ENCODE peak calls at places on chromosomes 2 and 18, in four cellular contexts. W is IMR-90, U is H9, Z is mesendoderm. X is an unnamed sample.

GRCh38 chr2:42368817-42369550 is 8.0 kb upstream of the COX7A2L start:
- DNase-seq in W (no peak), U (no peak), Z (no peak), X (no peak)

GRCh38 chr2:38068228-38068627 is 7.7 kb downstream of the CYP1B1 start:
- DNase-seq in W (no peak), U (no peak), Z (no peak), X (no peak)

GRCh38 chr2:50995610-50996009 is 36.3 kb downstream of the NRXN1 start:
- DNase-seq in W (peak; percentile 80), U (no peak), Z (no peak), X (no peak)

GRCh38 chr2:106976548-106976947 is 90.6 kb upstream of the ST6GAL2 start:
- DNase-seq in W (no peak), U (no peak), Z (no peak), X (no peak)

GRCh38 chr2:191705726-191706125 is 27.8 kb downstream of the NABP1 start:
- DNase-seq in W (no peak), U (no peak), Z (no peak), X (no peak)

GRCh38 chr2:238162516-238163441 is 4.0 kb downstream of the ERFE start:
- DNase-seq in W (no peak), U (no peak), Z (no peak), X (no peak)

GRCh38 chr2:157053876-157054275 is 203.6 kb upstream of the GALNT5 start:
- DNase-seq in W (no peak), U (no peak), Z (no peak), X (no peak)

GRCh38 chr2:240498958-240499260 is 58.9 kb downstream of the ANKMY1 start:
- DNase-seq in W (no peak), U (no peak), Z (no peak), X (no peak)

GRCh38 chr2:178946494-178946893 is 103.4 kb downstream of the CCDC141 start:
- DNase-seq in W (no peak), U (no peak), Z (no peak), X (no peak)

GRCh38 chr2:197137826-197138480 is 172.6 kb downstream of the ANKRD44 start:
- DNase-seq in W (no peak), U (no peak), Z (no peak), X (no peak)

GRCh38 chr2:9217838-9218770 is 11.5 kb downstream of the ASAP2 start:
- DNase-seq in W (no peak), U (peak; percentile 63), Z (peak; percentile 48), X (peak; percentile 47)

GRCh38 chr18:36179562-36180334 is 7.5 kb upstream of the MOCOS start:
- DNase-seq in W (peak; percentile 96), U (no peak), Z (no peak), X (no peak)

DNA sequence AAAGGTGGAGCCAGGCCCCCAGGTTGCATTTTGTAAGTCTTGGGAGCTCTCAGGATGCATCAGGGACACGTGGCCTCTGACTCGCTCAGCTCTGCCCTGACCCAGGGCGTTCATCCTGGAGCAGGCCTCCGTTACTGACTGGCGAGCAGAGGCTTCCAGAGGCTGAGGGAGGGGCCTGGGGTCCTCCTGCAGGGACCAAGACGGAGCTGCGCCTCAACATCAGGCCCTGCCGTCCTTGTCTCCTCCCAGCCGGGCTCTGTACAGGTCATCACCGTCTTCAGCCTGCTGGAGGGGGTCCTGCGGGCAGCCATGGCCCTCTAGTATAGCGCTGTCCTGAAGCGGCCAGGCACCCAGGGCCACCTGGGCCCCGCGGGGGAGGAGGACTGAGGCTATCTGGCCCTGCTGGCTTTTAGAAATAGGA is 10.2 kb upstream of the ALPP start:
- DNase-seq in W (peak; percentile 34), U (peak; percentile 59), Z (no peak), X (no peak)
- H4K5ac ChIP-seq in W (no peak overlapping the region), U (no peak overlapping the region), Z (no peak overlapping the region), X (no peak overlapping the region)

GRCh38 chr2:224584768-224585204 is 377 bp downstream of the CUL3 start:
- DNase-seq in W (no peak), U (peak; percentile 38), Z (peak; percentile 65), X (no peak)
- H4K5ac ChIP-seq in W (no peak overlapping the region), U (no peak overlapping the region), Z (no peak overlapping the region), X (peak overlapping the region; percentile 83)

DNA sequence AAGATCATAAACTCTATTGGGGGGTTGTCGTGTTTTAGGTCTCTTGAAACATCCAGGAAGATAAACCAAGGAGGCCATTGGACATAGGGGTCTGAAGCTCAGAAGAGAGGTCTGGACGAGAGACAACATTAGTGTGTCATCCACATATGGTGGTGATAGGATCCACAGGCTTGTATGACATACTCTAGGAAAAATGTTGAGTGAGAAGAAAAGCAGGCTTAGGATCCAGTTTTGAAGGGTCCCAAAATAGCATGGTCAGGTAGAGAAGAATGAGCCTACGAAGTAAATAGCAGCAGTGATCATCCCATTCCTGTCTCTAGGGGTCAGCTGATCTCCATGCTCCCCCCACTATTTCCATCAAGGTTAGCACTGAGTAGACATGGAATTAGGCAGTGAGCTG is 166.8 kb downstream of the ANKRD30B start:
- DNase-seq in W (no peak), U (no peak), Z (no peak), X (no peak)
- H4K5ac ChIP-seq in W (no peak overlapping the region), U (no peak overlapping the region), Z (no peak overlapping the region), X (no peak overlapping the region)

GRCh38 chr2:20509766-20510490 is 63.1 kb downstream of the RHOB start:
- DNase-seq in W (peak; percentile 49), U (peak; percentile 92), Z (peak; percentile 92), X (peak; percentile 79)
- H4K5ac ChIP-seq in W (no peak overlapping the region), U (no peak overlapping the region), Z (no peak overlapping the region), X (no peak overlapping the region)

X was measured in H1.